ENCODE peak calls at places on chromosomes 2 and 18, in five cellular contexts. O is left lung, S is GM19239, C is stromal cell of bone marrow, V is NCI-H1092 treated with DMSO at 0.1 percent for 48 hours. Y is an unnamed sample.
A peak's percentile ranks its signal among the peaks of the same experiment; 100 is the strongest.

GRCh38 chr2:121043061-121043826 is 241.8 kb downstream of the TFCP2L1 start:
- DNase-seq in O (no peak), S (no peak), C (no peak), V (no peak), Y (no peak)

GRCh38 chr2:36380624-36381481 is 25.3 kb downstream of the CRIM1 start:
- DNase-seq in O (no peak), S (no peak), C (no peak), V (no peak), Y (no peak)

GRCh38 chr2:74835831-74836674 is 2.1 kb downstream of the HK2 start:
- DNase-seq in O (no peak), S (peak; percentile 63), C (peak; percentile 32), V (peak; percentile 36), Y (no peak)

GRCh38 chr2:584863-585823 is 92.1 kb downstream of the TMEM18 start:
- DNase-seq in O (no peak), S (no peak), C (no peak), V (no peak), Y (no peak)

GRCh38 chr2:168246483-168247340 is 683 bp downstream of the STK39 start:
- DNase-seq in O (peak; percentile 79), S (peak; percentile 14), C (peak; percentile 36), V (peak; percentile 33), Y (peak; percentile 39)

GRCh38 chr2:105557021-105557420 is 158.2 kb upstream of the FHL2 start:
- DNase-seq in O (no peak), S (no peak), C (no peak), V (no peak), Y (no peak)

GRCh38 chr2:160670618-160671017 is 177.0 kb upstream of the RBMS1 start:
- DNase-seq in O (no peak), S (no peak), C (no peak), V (no peak), Y (no peak)

GRCh38 chr2:39640681-39641080 is 25.0 kb upstream of the TMEM178A start:
- DNase-seq in O (no peak), S (no peak), C (no peak), V (no peak), Y (no peak)

GRCh38 chr2:160114020-160114419 is 51.6 kb upstream of the PLA2R1 start:
- DNase-seq in O (no peak), S (no peak), C (no peak), V (no peak), Y (no peak)

GRCh38 chr2:240402566-240403295 is 32.7 kb upstream of the GPC1 start:
- DNase-seq in O (no peak), S (no peak), C (no peak), V (no peak), Y (no peak)

GRCh38 chr18:29004921-29005320 is 828.0 kb upstream of the CDH2 start:
- DNase-seq in O (no peak), S (no peak), C (no peak), V (no peak), Y (no peak)

GRCh38 chr18:11005528-11005927 is 143.8 kb downstream of the PIEZO2 start:
- DNase-seq in O (no peak), S (no peak), C (peak; percentile 4), V (no peak), Y (peak; percentile 32)

GRCh38 chr2:155842103-155842502 is 490.4 kb downstream of the NR4A2 start:
- DNase-seq in O (no peak), S (no peak), C (peak; percentile 27), V (no peak), Y (no peak)

GRCh38 chr2:44100351-44100750 is 68.3 kb upstream of the PPM1B start:
- DNase-seq in O (peak; percentile 84), S (no peak), C (peak; percentile 99), V (no peak), Y (peak; percentile 83)

GRCh38 chr2:112915300-112916144 is 4.6 kb downstream of the IL37 start:
- DNase-seq in O (no peak), S (no peak), C (no peak), V (no peak), Y (no peak)

GRCh38 chr18:23828426-23828825 is 139.2 kb downstream of the LAMA3 start:
- DNase-seq in O (no peak), S (no peak), C (peak; percentile 44), V (no peak), Y (no peak)

GRCh38 chr2:150983498-150983897 is 278.2 kb downstream of the RBM43 start:
- DNase-seq in O (no peak), S (no peak), C (no peak), V (no peak), Y (no peak)

GRCh38 chr2:113878743-113879142 is 11.1 kb upstream of the ACTR3 start:
- DNase-seq in O (no peak), S (no peak), C (no peak), V (no peak), Y (no peak)

GRCh38 chr2:135736546-135736945 is 5.1 kb upstream of the UBXN4 start:
- DNase-seq in O (no peak), S (no peak), C (no peak), V (no peak), Y (no peak)

Y was measured in skeletal muscle cell.